ENCODE peak calls at places on chromosomes 4 and X, in six cellular contexts. T, W, N, C, K and O are unnamed samples. For H3K4me1, the result is how much of the 10 kb centered on the place peaks cover.

GRCh38 chrX:4851534-4851933 is 1138.1 kb upstream of the PRKX start:
- DNase-seq in T (no peak), K (no peak), W (no peak), C (no peak), N (no peak), O (no peak)

GRCh38 chr4:2793578-2793919 is 664 bp downstream of the SH3BP2 start:
- DNase-seq in C (peak), K (peak), N (no peak), W (peak), T (peak), O (peak)

GRCh38 chr4:74715731-74716435 is 78.4 kb downstream of the BTC start:
- DNase-seq in T (no peak), N (no peak), W (no peak), C (no peak), K (no peak), O (no peak)

GRCh38 chr4:14621731-14622459 is 380.4 kb upstream of the CPEB2 start:
- DNase-seq in N (no peak), T (no peak), C (no peak), K (no peak), W (no peak), O (no peak)

GRCh38 chr4:24794916-24795665 is at the start of gene SOD3:
- DNase-seq in K (peak), N (no peak), T (no peak), W (peak), C (peak), O (peak)

GRCh38 chrX:98480606-98481005 is 1596.9 kb downstream of the RPA4 start:
- DNase-seq in K (no peak), T (no peak), C (no peak), N (no peak), W (no peak), O (no peak)

GRCh38 chr4:114115526-114115925 is 136.1 kb upstream of the ARSJ start:
- DNase-seq in T (no peak), K (no peak), W (no peak), C (no peak), N (no peak), O (no peak)

GRCh38 chr4:1561286-1561990 is 122.7 kb downstream of the FAM53A start:
- DNase-seq in K (no peak), C (no peak), T (no peak), N (no peak), W (no peak), O (no peak)

GRCh38 chr4:78945638-78946179 is 6.5 kb upstream of the PAQR3 start:
- DNase-seq in K (no peak), T (no peak), C (no peak), W (no peak), N (no peak), O (no peak)

GRCh38 chrX:103330601-103331397 is 760 bp downstream of the TCEAL7 start:
- DNase-seq in C (no peak), W (no peak), T (no peak), N (no peak), K (no peak), O (no peak)

GRCh38 chr4:7045961-7046921 is 3.1 kb downstream of the TADA2B start:
- DNase-seq in N (no peak), W (no peak), K (no peak), T (no peak), C (no peak), O (no peak)

GRCh38 chrX:8147216-8147615 is 23.9 kb downstream of the VCX2 start:
- DNase-seq in C (no peak), T (no peak), W (no peak), N (no peak), K (no peak), O (no peak)

DNA sequence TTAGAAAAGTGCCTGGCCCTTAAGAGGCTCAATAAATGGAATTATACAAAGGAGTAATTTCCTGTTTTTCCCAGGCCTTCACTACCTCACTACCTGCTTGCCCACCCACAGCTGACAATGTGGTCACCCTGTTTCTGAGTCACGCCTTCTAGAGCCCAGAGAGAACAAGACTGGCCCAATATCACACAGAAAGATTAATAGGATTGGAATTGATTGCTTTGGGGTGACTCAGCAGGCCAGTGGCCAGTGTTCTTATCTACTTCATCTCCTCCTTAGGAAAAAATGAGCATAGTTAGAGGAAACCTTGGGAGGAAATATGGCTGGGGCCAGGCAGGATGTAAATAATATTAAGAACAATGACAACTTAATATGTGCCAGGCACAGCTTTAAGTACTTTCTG is 4.5 kb upstream of the FGF16 start:
- DNase-seq in W (no peak), N (no peak), C (no peak), K (no peak), T (peak), O (no peak)
- H3K27ac ChIP-seq in W (no peak), N (no peak), C (no peak), K (no peak), T (no peak), O (no peak)

GRCh38 chrX:121000589-121000988 is 15.0 kb upstream of the CT47A1 start:
- DNase-seq in C (no peak), K (no peak), N (no peak), W (no peak), T (peak), O (no peak)
- TF ChIP-seq CTCF in C (no peak), K (no peak), N (peak), W (no peak), T (peak), O (peak)

GRCh38 chrX:139929876-139930275 is 3.0 kb downstream of the ATP11C start:
- DNase-seq in C (no peak), W (no peak), K (no peak), T (no peak), N (no peak), O (no peak)
- H3K4me1 ChIP-seq in C (under half), W (under half), K (under half), T (under half), N (under half), O (under half)

DNA sequence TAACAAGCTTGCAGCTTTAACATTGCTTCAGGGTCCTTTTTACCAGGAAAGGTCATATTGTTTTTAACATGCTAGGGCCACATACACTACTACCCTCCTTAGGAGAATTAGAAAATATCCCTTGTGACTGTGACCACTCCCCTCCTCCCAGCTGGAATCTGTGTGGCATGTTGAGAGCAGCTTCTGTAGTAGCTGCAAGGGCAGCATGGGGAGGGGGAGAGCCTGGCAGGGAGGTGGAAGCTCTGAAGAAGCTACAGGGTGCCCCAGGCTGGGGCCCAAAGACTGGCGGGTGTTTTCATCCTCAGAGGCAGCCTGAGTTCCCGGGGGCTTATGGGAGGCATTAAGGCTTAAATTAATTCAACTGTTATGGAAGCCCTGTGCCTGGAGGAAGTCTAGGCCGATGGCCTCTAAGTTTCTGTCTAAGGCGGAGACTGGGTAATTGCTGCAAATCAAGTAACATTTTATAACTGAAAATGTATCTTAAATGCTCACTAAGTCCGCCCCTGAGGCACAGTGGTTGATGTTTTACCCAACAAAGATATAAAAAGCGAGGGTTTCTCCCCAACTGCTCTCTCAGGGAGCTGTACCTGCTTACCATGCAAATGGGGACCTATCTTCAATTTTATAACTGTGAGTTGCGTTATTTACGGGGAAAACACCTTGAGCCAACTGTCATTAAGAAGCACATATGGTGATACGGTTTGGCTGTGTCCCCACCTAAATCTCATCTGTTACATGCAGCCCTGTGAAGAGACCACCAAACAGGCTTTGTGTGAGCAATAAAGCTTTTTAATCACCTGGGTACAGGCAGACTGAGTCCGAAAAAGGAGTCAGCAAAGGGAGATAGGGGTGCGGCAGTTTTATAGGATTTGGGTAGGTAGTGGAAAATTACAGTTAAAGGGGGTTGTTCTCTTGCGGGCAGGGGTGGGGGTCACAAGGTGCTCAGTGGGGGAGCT is 37.4 kb upstream of the STS start:
- DNase-seq in C (no peak), W (no peak), K (no peak), T (no peak), N (no peak), O (no peak)
- H3K27ac ChIP-seq in C (no peak), W (no peak), K (no peak), T (no peak), N (peak), O (peak)

GRCh38 chr4:145815626-145816025 is 123.0 kb downstream of the ZNF827 start:
- DNase-seq in K (no peak), N (no peak), C (no peak), W (no peak), T (no peak), O (no peak)
- TF ChIP-seq CTCF in K (no peak), N (no peak), C (no peak), W (no peak), T (no peak), O (no peak)